ENCODE peak calls at places on chromosomes 3 and 15, in five cellular contexts. X is foreskin keratinocyte, O is ovary, H is neural progenitor cell, Z is heart left ventricle. J is an unnamed sample.

GRCh38 chr3:54843352-54843751 is 84.5 kb downstream of the LRTM1 start:
- DNase-seq in X (no peak), O (no peak), H (no peak), Z (no peak), J (no peak)

GRCh38 chr15:59539799-59540198 is 71.8 kb upstream of the GCNT3 start:
- DNase-seq in X (no peak), O (no peak), H (no peak), Z (no peak), J (no peak)

GRCh38 chr15:100171411-100171810 is 170.4 kb downstream of the ADAMTS17 start:
- DNase-seq in X (no peak), O (no peak), H (no peak), Z (no peak), J (no peak)

GRCh38 chr15:47473857-47474256 is 243.4 kb upstream of the SEMA6D start:
- DNase-seq in X (no peak), O (peak; percentile 59), H (no peak), Z (peak; percentile 76), J (peak; percentile 10)

GRCh38 chr15:43469867-43470266 is 23.1 kb downstream of the TP53BP1 start:
- DNase-seq in X (no peak), O (no peak), H (no peak), Z (no peak), J (no peak)

GRCh38 chr15:87211547-87211946 is 1045.0 kb downstream of the NTRK3 start:
- DNase-seq in X (peak; percentile 74), O (no peak), H (no peak), Z (no peak), J (no peak)

GRCh38 chr3:43001094-43001553 is 22.0 kb downstream of the GASK1A start:
- DNase-seq in X (no peak), O (peak; percentile 93), H (no peak), Z (peak; percentile 82), J (peak; percentile 71)

GRCh38 chr15:84659904-84660781 is 2.1 kb upstream of the NMB start:
- DNase-seq in X (no peak), O (no peak), H (no peak), Z (no peak), J (no peak)

GRCh38 chr15:39631357-39631756 is 50.5 kb downstream of the THBS1 start:
- DNase-seq in X (peak; percentile 70), O (no peak), H (no peak), Z (no peak), J (no peak)

GRCh38 chr3:153246805-153247204 is 84.8 kb downstream of the RAP2B start:
- DNase-seq in X (no peak), O (no peak), H (no peak), Z (no peak), J (no peak)

GRCh38 chr3:908839-909238 is 184.0 kb upstream of the CNTN6 start:
- DNase-seq in X (no peak), O (no peak), H (peak; percentile 43), Z (no peak), J (no peak)

GRCh38 chr15:39154136-39154770 is 426.6 kb upstream of the THBS1 start:
- DNase-seq in X (no peak), O (no peak), H (no peak), Z (no peak), J (no peak)

GRCh38 chr3:42499478-42499871 is 3.0 kb upstream of the VIPR1 start:
- DNase-seq in X (no peak), O (no peak), H (no peak), Z (peak; percentile 7), J (no peak)

GRCh38 chr3:86815880-86816279 is 175.1 kb downstream of the VGLL3 start:
- DNase-seq in X (no peak), O (no peak), H (no peak), Z (no peak), J (no peak)

GRCh38 chr3:129602730-129603560 is 3.5 kb downstream of the PLXND1 start:
- DNase-seq in X (no peak), O (peak; percentile 83), H (peak; percentile 60), Z (peak; percentile 84), J (no peak)

GRCh38 chr15:80695911-80696651 is 971 bp downstream of the ABHD17C start:
- DNase-seq in X (no peak), O (no peak), H (peak; percentile 25), Z (peak; percentile 22), J (no peak)

GRCh38 chr3:33488246-33488645 is 48.0 kb upstream of the UBP1 start:
- DNase-seq in X (no peak), O (no peak), H (no peak), Z (no peak), J (no peak)

GRCh38 chr3:114022145-114022544 is 34.2 kb downstream of the CCDC191 start:
- DNase-seq in X (no peak), O (no peak), H (no peak), Z (no peak), J (no peak)

GRCh38 chr3:72347819-72348319 is 500.4 kb downstream of the SHQ1 start:
- DNase-seq in X (no peak), O (peak; percentile 49), H (peak; percentile 62), Z (peak; percentile 74), J (peak; percentile 58)

GRCh38 chr3:68057637-68058320 is 403.4 kb upstream of the SUCLG2 start:
- DNase-seq in X (no peak), O (no peak), H (no peak), Z (no peak), J (no peak)

GRCh38 chr3:160827516-160827915 is 71.5 kb downstream of the PPM1L start:
- DNase-seq in X (no peak), O (no peak), H (no peak), Z (no peak), J (no peak)

GRCh38 chr3:72343078-72343477 is 505.2 kb downstream of the SHQ1 start:
- DNase-seq in X (no peak), O (no peak), H (no peak), Z (no peak), J (no peak)

GRCh38 chr3:71502066-71502465 is 81.5 kb downstream of the FOXP1 start:
- DNase-seq in X (no peak), O (no peak), H (no peak), Z (no peak), J (no peak)

GRCh38 chr3:76866729-76867461 is 173.0 kb upstream of the ROBO2 start:
- DNase-seq in X (no peak), O (no peak), H (no peak), Z (no peak), J (no peak)

GRCh38 chr15:29105151-29105785 is 164.4 kb downstream of the NSMCE3 start:
- DNase-seq in X (no peak), O (no peak), H (no peak), Z (no peak), J (no peak)

GRCh38 chr3:164351126-164351525 is 727.2 kb downstream of the SI start:
- DNase-seq in X (no peak), O (no peak), H (no peak), Z (no peak), J (no peak)

DNA sequence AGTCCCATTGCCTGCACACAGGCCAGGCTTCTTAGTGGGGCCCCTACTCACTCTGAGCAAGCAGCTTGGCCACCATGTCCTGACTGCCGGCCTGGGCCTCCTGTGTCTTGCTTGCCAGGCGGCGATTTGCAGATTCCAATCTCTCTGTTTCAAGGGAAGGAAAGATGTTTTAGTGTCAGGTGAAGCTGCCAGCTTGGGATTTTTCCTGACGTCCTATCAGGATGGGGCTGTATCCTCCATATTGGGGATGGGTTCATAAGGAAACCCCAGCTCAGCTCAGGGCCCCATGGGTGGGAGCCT is 8.5 kb downstream of the AMOTL2 start:
- DNase-seq in X (no peak), O (no peak), H (no peak), Z (peak; percentile 11), J (no peak)
- H3K27ac ChIP-seq in X (no peak overlapping the region), O (no peak overlapping the region), H (peak overlapping the region; percentile 53), Z (peak overlapping the region; percentile 98), J (peak overlapping the region; percentile 100)

GRCh38 chr3:194871864-194872668 is 186.4 kb downstream of the FAM43A start:
- DNase-seq in X (peak; percentile 59), O (no peak), H (no peak), Z (no peak), J (peak; percentile 41)

GRCh38 chr3:194870394-194871110 is 184.9 kb downstream of the FAM43A start:
- DNase-seq in X (peak; percentile 40), O (no peak), H (no peak), Z (peak; percentile 54), J (no peak)

GRCh38 chr3:194871143-194871863 is 185.6 kb downstream of the FAM43A start:
- DNase-seq in X (peak; percentile 74), O (no peak), H (peak; percentile 49), Z (peak; percentile 50), J (no peak)

GRCh38 chr3:194874206-194874605 is 188.5 kb downstream of the FAM43A start:
- DNase-seq in X (no peak), O (no peak), H (no peak), Z (no peak), J (no peak)

GRCh38 chr3:194872669-194872977 is 186.9 kb downstream of the FAM43A start:
- DNase-seq in X (peak; percentile 72), O (no peak), H (peak; percentile 46), Z (no peak), J (no peak)
- H3K27ac ChIP-seq in X (peak overlapping the region; percentile 75), O (no peak overlapping the region), H (no peak overlapping the region), Z (no peak overlapping the region), J (no peak overlapping the region)

GRCh38 chr3:189295089-189295488 is 123.3 kb downstream of the TPRG1 start:
- DNase-seq in X (no peak), O (no peak), H (no peak), Z (no peak), J (no peak)

GRCh38 chr3:189301479-189301878 is 129.7 kb downstream of the TPRG1 start:
- DNase-seq in X (no peak), O (no peak), H (no peak), Z (no peak), J (no peak)

GRCh38 chr3:189300345-189300744 is 128.6 kb downstream of the TPRG1 start:
- DNase-seq in X (no peak), O (no peak), H (peak; percentile 33), Z (no peak), J (no peak)

GRCh38 chr3:189297957-189298356 is 126.2 kb downstream of the TPRG1 start:
- DNase-seq in X (no peak), O (no peak), H (no peak), Z (no peak), J (no peak)

DNA sequence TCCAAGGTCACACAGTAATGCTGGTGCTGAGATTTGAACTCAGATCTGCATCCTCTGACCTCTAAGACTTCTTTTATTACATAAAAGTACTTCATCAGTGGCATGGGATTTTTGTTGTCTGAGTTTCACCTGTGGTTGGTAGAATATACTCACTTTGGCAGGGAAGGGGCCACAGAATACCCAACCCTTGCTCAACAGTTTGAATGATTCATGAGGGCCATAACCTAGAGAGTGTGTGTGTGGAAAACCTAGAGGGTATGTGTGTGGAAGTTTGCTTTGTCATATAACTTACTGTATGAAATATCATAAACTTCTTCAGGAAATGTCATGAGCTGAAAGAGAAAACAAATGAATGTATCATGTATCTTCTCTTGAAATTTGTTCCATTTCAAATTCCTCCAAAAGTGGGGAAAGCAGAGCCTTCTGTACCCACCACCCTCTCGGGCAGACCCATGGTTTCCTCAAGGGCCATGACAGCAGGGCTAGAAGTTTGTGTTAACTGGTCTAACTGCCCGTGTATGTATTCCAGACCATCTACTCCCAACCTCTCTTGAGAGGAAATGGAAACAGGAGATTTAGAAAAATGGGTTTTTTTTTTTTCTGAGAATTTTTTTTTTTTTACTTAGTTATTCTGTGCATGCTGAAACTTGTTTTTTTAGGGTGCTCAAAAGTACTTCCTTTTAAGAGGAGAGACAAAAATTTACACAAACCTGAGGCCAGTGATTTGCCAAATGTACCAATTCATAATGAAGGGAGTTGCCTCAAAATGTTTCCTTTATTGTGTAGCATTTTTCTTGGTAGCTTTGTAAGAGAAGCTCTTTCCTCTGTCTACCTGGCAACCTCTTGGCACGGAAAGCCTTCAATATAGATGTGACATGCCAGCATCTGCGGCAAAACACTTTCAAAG is 127.0 kb downstream of the TPRG1 start:
- DNase-seq in X (no peak), O (no peak), H (no peak), Z (no peak), J (no peak)
- H3K27ac ChIP-seq in X (no peak overlapping the region), O (no peak overlapping the region), H (no peak overlapping the region), Z (no peak overlapping the region), J (no peak overlapping the region)

GRCh38 chr15:98547741-98548166 is 100.6 kb upstream of the IGF1R start:
- DNase-seq in X (no peak), O (peak; percentile 33), H (peak; percentile 44), Z (peak; percentile 25), J (no peak)
- H3K27ac ChIP-seq in X (peak overlapping the region; percentile 70), O (peak overlapping the region; percentile 83), H (no peak overlapping the region), Z (peak overlapping the region; percentile 71), J (no peak overlapping the region)